ENCODE peak calls at places on chromosomes 5 and 9, in seven cellular contexts. One of them, this sample, is unnamed.
A peak's percentile ranks its signal among the peaks of the same experiment; 100 is the strongest.

GRCh38 chr9:126615251-126615790 is 1.6 kb downstream of the LMX1B start:
- DNase-seq in RWPE1: no peak
- DNase-seq in heart left ventricle: no peak
- DNase-seq in WTC11: peak; percentile 42
- DNase-seq in fibroblast of lung: peak; percentile 7
- DNase-seq in adrenal gland: no peak
- DNase-seq in tibial artery: no peak
- DNase-seq in this sample: no peak

GRCh38 chr5:126624534-126624933 is 23.8 kb downstream of the PHAX start:
- DNase-seq in RWPE1: peak; percentile 41
- DNase-seq in heart left ventricle: no peak
- DNase-seq in WTC11: no peak
- DNase-seq in fibroblast of lung: peak; percentile 85
- DNase-seq in adrenal gland: peak; percentile 86
- DNase-seq in tibial artery: peak; percentile 35
- DNase-seq in this sample: no peak

GRCh38 chr9:108854094-108854493 is 1.7 kb downstream of the ACTL7B start:
- DNase-seq in RWPE1: no peak
- DNase-seq in heart left ventricle: no peak
- DNase-seq in WTC11: peak; percentile 21
- DNase-seq in fibroblast of lung: no peak
- DNase-seq in adrenal gland: no peak
- DNase-seq in tibial artery: no peak
- DNase-seq in this sample: no peak

GRCh38 chr5:83856898-83857297 is 136.2 kb upstream of the HAPLN1 start:
- DNase-seq in RWPE1: no peak
- DNase-seq in heart left ventricle: no peak
- DNase-seq in WTC11: no peak
- DNase-seq in fibroblast of lung: no peak
- DNase-seq in adrenal gland: no peak
- DNase-seq in tibial artery: no peak
- DNase-seq in this sample: no peak

GRCh38 chr9:116549786-116550660 is 137.1 kb upstream of the TRIM32 start:
- DNase-seq in RWPE1: no peak
- DNase-seq in heart left ventricle: no peak
- DNase-seq in WTC11: no peak
- DNase-seq in fibroblast of lung: no peak
- DNase-seq in adrenal gland: no peak
- DNase-seq in tibial artery: no peak
- DNase-seq in this sample: no peak

GRCh38 chr5:38347040-38347763 is 88.8 kb downstream of the EGFLAM start:
- DNase-seq in RWPE1: peak; percentile 74
- DNase-seq in heart left ventricle: no peak
- DNase-seq in WTC11: no peak
- DNase-seq in fibroblast of lung: no peak
- DNase-seq in adrenal gland: no peak
- DNase-seq in tibial artery: no peak
- DNase-seq in this sample: no peak

GRCh38 chr5:160516696-160517530 is 95.3 kb downstream of the PTTG1 start:
- DNase-seq in RWPE1: no peak
- DNase-seq in heart left ventricle: no peak
- DNase-seq in WTC11: no peak
- DNase-seq in fibroblast of lung: no peak
- DNase-seq in adrenal gland: no peak
- DNase-seq in tibial artery: no peak
- DNase-seq in this sample: no peak

GRCh38 chr9:105656131-105656921 is 5.9 kb upstream of the TAL2 start:
- DNase-seq in RWPE1: peak; percentile 24
- DNase-seq in heart left ventricle: peak; percentile 8
- DNase-seq in WTC11: peak; percentile 42
- DNase-seq in fibroblast of lung: no peak
- DNase-seq in adrenal gland: no peak
- DNase-seq in tibial artery: no peak
- DNase-seq in this sample: peak; percentile 78

GRCh38 chr5:97231025-97231636 is 48.1 kb upstream of the RIOK2 start:
- DNase-seq in RWPE1: peak; percentile 77
- DNase-seq in heart left ventricle: peak; percentile 40
- DNase-seq in WTC11: peak; percentile 14
- DNase-seq in fibroblast of lung: peak; percentile 89
- DNase-seq in adrenal gland: peak; percentile 36
- DNase-seq in tibial artery: peak; percentile 31
- DNase-seq in this sample: peak; percentile 31

GRCh38 chr5:19886123-19886921 is 101.7 kb downstream of the CDH18 start:
- DNase-seq in RWPE1: peak; percentile 26
- DNase-seq in heart left ventricle: no peak
- DNase-seq in WTC11: no peak
- DNase-seq in fibroblast of lung: peak; percentile 53
- DNase-seq in adrenal gland: no peak
- DNase-seq in tibial artery: no peak
- DNase-seq in this sample: no peak

GRCh38 chr5:140821375-140822280 is at the start of gene PCDHA5:
- DNase-seq in RWPE1: no peak
- DNase-seq in heart left ventricle: no peak
- DNase-seq in WTC11: no peak
- DNase-seq in fibroblast of lung: no peak
- DNase-seq in adrenal gland: no peak
- DNase-seq in tibial artery: no peak
- DNase-seq in this sample: no peak
- TF ChIP-seq CTCF in RWPE1: peak; percentile 70
- TF ChIP-seq CTCF in heart left ventricle: peak; percentile 21
- TF ChIP-seq CTCF in WTC11: no peak
- TF ChIP-seq CTCF in fibroblast of lung: peak; percentile 35
- TF ChIP-seq CTCF in adrenal gland: no peak
- TF ChIP-seq CTCF in tibial artery: no peak
- TF ChIP-seq CTCF in this sample: no peak

GRCh38 chr9:79592736-79593493 is 21.1 kb downstream of the TLE4 start:
- DNase-seq in RWPE1: no peak
- DNase-seq in heart left ventricle: no peak
- DNase-seq in WTC11: no peak
- DNase-seq in fibroblast of lung: no peak
- DNase-seq in adrenal gland: no peak
- DNase-seq in tibial artery: no peak
- DNase-seq in this sample: no peak
- TF ChIP-seq CTCF in RWPE1: no peak
- TF ChIP-seq CTCF in heart left ventricle: no peak
- TF ChIP-seq CTCF in WTC11: no peak
- TF ChIP-seq CTCF in fibroblast of lung: no peak
- TF ChIP-seq CTCF in adrenal gland: no peak
- TF ChIP-seq CTCF in tibial artery: no peak
- TF ChIP-seq CTCF in this sample: no peak

GRCh38 chr5:145680169-145680568 is 155.0 kb downstream of the PRELID2 start:
- DNase-seq in RWPE1: peak; percentile 11
- DNase-seq in heart left ventricle: no peak
- DNase-seq in WTC11: peak; percentile 44
- DNase-seq in fibroblast of lung: no peak
- DNase-seq in adrenal gland: no peak
- DNase-seq in tibial artery: no peak
- DNase-seq in this sample: no peak
- TF ChIP-seq CTCF in RWPE1: no peak
- TF ChIP-seq CTCF in heart left ventricle: no peak
- TF ChIP-seq CTCF in WTC11: peak; percentile 29
- TF ChIP-seq CTCF in fibroblast of lung: no peak
- TF ChIP-seq CTCF in adrenal gland: peak; percentile 7
- TF ChIP-seq CTCF in tibial artery: no peak
- TF ChIP-seq CTCF in this sample: no peak

GRCh38 chr9:101705135-101705661 is 33.2 kb downstream of the GRIN3A start:
- DNase-seq in RWPE1: no peak
- DNase-seq in heart left ventricle: no peak
- DNase-seq in WTC11: peak; percentile 65
- DNase-seq in fibroblast of lung: no peak
- DNase-seq in adrenal gland: no peak
- DNase-seq in tibial artery: no peak
- DNase-seq in this sample: no peak
- TF ChIP-seq CTCF in RWPE1: peak; percentile 9
- TF ChIP-seq CTCF in heart left ventricle: no peak
- TF ChIP-seq CTCF in WTC11: no peak
- TF ChIP-seq CTCF in fibroblast of lung: no peak
- TF ChIP-seq CTCF in adrenal gland: no peak
- TF ChIP-seq CTCF in tibial artery: no peak
- TF ChIP-seq CTCF in this sample: no peak

DNA sequence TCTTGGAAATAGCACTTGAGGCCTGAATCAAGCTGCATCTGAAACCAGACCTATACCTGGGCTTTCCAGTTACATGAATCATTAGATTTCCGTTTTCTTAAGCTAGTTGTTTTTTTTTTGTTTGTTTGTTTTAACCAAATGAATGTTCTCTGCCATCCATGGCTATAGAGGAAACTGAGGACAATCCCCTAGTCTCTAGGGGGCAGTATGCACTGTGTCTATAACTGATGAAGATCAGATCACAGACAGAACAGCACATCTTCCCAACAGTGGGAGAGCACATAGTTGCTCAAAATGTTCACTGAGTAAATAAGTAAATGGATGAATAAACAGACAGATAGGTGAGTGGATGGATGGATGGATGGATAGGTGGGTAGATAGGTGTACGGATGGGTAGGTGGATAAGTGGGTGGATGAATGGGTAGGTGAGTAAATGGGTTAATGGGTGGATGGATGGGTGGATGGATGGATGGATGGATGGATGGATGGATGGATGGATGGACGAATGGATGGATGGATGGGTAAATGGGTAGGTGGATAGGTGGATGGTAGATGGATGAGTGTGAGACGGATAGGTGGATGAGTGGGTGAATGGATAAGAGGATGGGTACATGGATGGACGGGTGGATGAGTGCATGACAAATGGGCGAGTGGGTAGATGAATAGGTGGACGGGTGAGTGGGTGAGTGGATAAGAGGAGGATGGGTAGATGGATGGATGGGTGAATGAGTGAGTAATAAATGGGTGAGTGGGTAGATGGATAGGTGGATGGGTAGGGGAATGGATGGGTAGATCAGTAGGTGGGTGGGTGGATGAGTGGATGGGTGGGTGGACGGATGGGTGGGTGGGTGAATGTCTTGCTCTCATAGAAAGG is 179.1 kb downstream of the FGF18 start:
- DNase-seq in RWPE1: no peak
- DNase-seq in heart left ventricle: no peak
- DNase-seq in WTC11: no peak
- DNase-seq in fibroblast of lung: no peak
- DNase-seq in adrenal gland: no peak
- DNase-seq in tibial artery: no peak
- DNase-seq in this sample: no peak
- TF ChIP-seq CTCF in RWPE1: no peak
- TF ChIP-seq CTCF in heart left ventricle: no peak
- TF ChIP-seq CTCF in WTC11: no peak
- TF ChIP-seq CTCF in fibroblast of lung: no peak
- TF ChIP-seq CTCF in adrenal gland: no peak
- TF ChIP-seq CTCF in tibial artery: no peak
- TF ChIP-seq CTCF in this sample: no peak

GRCh38 chr5:10233505-10233904 is 16.2 kb downstream of the ATPSCKMT start:
- DNase-seq in RWPE1: no peak
- DNase-seq in heart left ventricle: no peak
- DNase-seq in WTC11: peak; percentile 64
- DNase-seq in fibroblast of lung: peak; percentile 91
- DNase-seq in adrenal gland: no peak
- DNase-seq in tibial artery: no peak
- DNase-seq in this sample: no peak
- TF ChIP-seq CTCF in RWPE1: peak; percentile 15
- TF ChIP-seq CTCF in heart left ventricle: no peak
- TF ChIP-seq CTCF in WTC11: no peak
- TF ChIP-seq CTCF in fibroblast of lung: peak; percentile 36
- TF ChIP-seq CTCF in adrenal gland: no peak
- TF ChIP-seq CTCF in tibial artery: no peak
- TF ChIP-seq CTCF in this sample: no peak

DNA sequence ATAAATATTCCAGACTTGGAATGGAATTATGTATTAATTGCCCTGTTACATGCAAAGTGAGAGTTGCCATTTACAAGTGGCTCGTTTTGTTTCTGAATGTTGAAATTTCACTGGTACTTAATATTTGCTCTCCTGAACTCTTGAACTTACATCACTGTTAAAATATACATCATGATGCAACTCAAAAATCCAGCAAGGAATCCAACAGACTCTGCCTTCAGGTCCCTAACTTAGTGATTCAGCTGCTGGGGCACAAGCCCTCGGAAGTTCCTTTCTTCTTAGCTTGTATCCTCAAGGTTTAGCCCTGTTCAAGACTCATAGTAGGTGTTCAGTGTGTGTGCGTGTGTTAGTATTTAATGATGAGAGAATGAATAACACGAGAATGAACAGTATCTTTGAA is 90.7 kb downstream of the PTCD2 start:
- DNase-seq in RWPE1: no peak
- DNase-seq in heart left ventricle: no peak
- DNase-seq in WTC11: no peak
- DNase-seq in fibroblast of lung: peak; percentile 65
- DNase-seq in adrenal gland: no peak
- DNase-seq in tibial artery: no peak
- DNase-seq in this sample: no peak
- TF ChIP-seq CTCF in RWPE1: no peak
- TF ChIP-seq CTCF in heart left ventricle: no peak
- TF ChIP-seq CTCF in WTC11: no peak
- TF ChIP-seq CTCF in fibroblast of lung: no peak
- TF ChIP-seq CTCF in adrenal gland: no peak
- TF ChIP-seq CTCF in tibial artery: no peak
- TF ChIP-seq CTCF in this sample: no peak

GRCh38 chr9:113997610-113998009 is 80.5 kb downstream of the AMBP start:
- DNase-seq in RWPE1: no peak
- DNase-seq in heart left ventricle: no peak
- DNase-seq in WTC11: no peak
- DNase-seq in fibroblast of lung: no peak
- DNase-seq in adrenal gland: no peak
- DNase-seq in tibial artery: no peak
- DNase-seq in this sample: no peak

GRCh38 chr9:113999256-114000062 is 78.6 kb downstream of the AMBP start:
- DNase-seq in RWPE1: no peak
- DNase-seq in heart left ventricle: no peak
- DNase-seq in WTC11: no peak
- DNase-seq in fibroblast of lung: no peak
- DNase-seq in adrenal gland: no peak
- DNase-seq in tibial artery: no peak
- DNase-seq in this sample: no peak

GRCh38 chr9:113998114-113998513 is 80.0 kb downstream of the AMBP start:
- DNase-seq in RWPE1: no peak
- DNase-seq in heart left ventricle: no peak
- DNase-seq in WTC11: no peak
- DNase-seq in fibroblast of lung: no peak
- DNase-seq in adrenal gland: no peak
- DNase-seq in tibial artery: no peak
- DNase-seq in this sample: no peak

GRCh38 chr9:114000063-114000454 is 78.0 kb downstream of the AMBP start:
- DNase-seq in RWPE1: no peak
- DNase-seq in heart left ventricle: no peak
- DNase-seq in WTC11: no peak
- DNase-seq in fibroblast of lung: no peak
- DNase-seq in adrenal gland: no peak
- DNase-seq in tibial artery: no peak
- DNase-seq in this sample: no peak

DNA sequence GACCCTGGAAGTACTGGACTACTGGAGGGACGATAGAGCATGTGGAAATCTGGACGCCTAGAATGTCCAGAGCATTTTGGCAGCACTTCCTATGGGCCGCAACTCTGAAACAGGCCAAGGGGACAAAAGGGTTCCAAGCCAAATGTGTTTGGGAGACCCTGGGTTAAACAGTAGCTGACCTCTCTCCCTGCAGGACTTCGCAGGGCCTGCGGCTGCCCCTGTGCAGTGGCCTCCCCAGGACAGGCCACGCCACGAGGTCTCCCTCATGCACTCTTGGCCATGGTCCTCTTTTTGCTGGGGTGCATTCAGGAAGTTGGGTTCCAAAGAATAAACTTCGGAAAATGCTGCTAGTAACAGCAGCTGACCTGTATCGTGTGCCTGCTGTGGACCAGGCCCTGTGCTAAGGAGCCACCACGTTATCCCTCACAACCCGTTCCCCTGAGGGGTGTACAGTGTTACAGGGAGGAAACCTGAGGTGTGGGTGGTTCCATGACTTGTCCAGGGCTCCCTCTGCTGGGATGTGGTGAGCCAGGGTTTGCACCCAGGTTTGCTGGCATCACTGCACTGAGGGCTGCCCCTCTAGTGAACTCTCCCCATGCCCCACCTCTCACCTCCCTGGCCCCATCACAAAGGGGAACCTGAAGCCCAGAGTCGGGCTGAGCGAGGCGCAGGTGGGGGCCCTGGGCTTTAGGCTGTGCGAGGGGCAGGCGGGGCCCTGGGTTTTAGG is 79.4 kb downstream of the AMBP start:
- DNase-seq in RWPE1: peak; percentile 40
- DNase-seq in heart left ventricle: no peak
- DNase-seq in WTC11: peak; percentile 36
- DNase-seq in fibroblast of lung: peak; percentile 18
- DNase-seq in adrenal gland: no peak
- DNase-seq in tibial artery: no peak
- DNase-seq in this sample: no peak
- TF ChIP-seq CTCF in RWPE1: no peak
- TF ChIP-seq CTCF in heart left ventricle: no peak
- TF ChIP-seq CTCF in WTC11: no peak
- TF ChIP-seq CTCF in fibroblast of lung: peak; percentile 43
- TF ChIP-seq CTCF in adrenal gland: no peak
- TF ChIP-seq CTCF in tibial artery: no peak
- TF ChIP-seq CTCF in this sample: no peak

This sample was measured in GM10248.